ENCODE peak calls at places on chromosomes 5 and 9, in six cellular contexts. K is BJ, I is lower leg skin, H is GM12878, G is body of pancreas, B is heart left ventricle. C is an unnamed sample.
A peak's percentile ranks its signal among the peaks of the same experiment; 100 is the strongest.

GRCh38 chr5:10654566-10654965 is 90.7 kb downstream of the ANKRD33B start:
- DNase-seq in K (no peak), I (peak; percentile 39), H (no peak), G (no peak), B (no peak), C (no peak)

GRCh38 chr5:134489227-134489944 is 36.1 kb upstream of the JADE2 start:
- DNase-seq in K (no peak), I (peak; percentile 40), H (no peak), G (no peak), B (no peak), C (no peak)

GRCh38 chr9:123922911-123923310 is 7.0 kb downstream of the DENND1A start:
- DNase-seq in K (no peak), I (no peak), H (no peak), G (no peak), B (no peak), C (no peak)

GRCh38 chr5:1442222-1443144 is 2.8 kb downstream of the SLC6A3 start:
- DNase-seq in K (no peak), I (peak; percentile 74), H (no peak), G (no peak), B (no peak), C (no peak)

GRCh38 chr9:96209407-96210031 is 92.5 kb downstream of the HSD17B3 start:
- DNase-seq in K (peak; percentile 23), I (peak; percentile 83), H (no peak), G (no peak), B (no peak), C (no peak)

GRCh38 chr9:33718987-33719386 is 76.4 kb upstream of the PRSS3 start:
- DNase-seq in K (no peak), I (no peak), H (no peak), G (no peak), B (peak; percentile 34), C (no peak)

GRCh38 chr9:76162751-76163500 is 231.3 kb downstream of the RFK start:
- DNase-seq in K (no peak), I (no peak), H (no peak), G (no peak), B (peak; percentile 29), C (no peak)

GRCh38 chr5:95900383-95900958 is 61.2 kb downstream of the ELL2 start:
- DNase-seq in K (peak; percentile 13), I (no peak), H (no peak), G (peak; percentile 64), B (peak; percentile 39), C (no peak)

GRCh38 chr5:139684881-139685749 is 37.0 kb downstream of the CXXC5 start:
- DNase-seq in K (no peak), I (no peak), H (no peak), G (peak; percentile 94), B (peak; percentile 77), C (no peak)

GRCh38 chr5:139745121-139745799 is 50.3 kb upstream of the PSD2 start:
- DNase-seq in K (peak; percentile 41), I (peak; percentile 92), H (no peak), G (peak; percentile 32), B (peak; percentile 57), C (peak; percentile 95)

GRCh38 chr9:69470186-69470977 is 145.4 kb downstream of the ENTREP1 start:
- DNase-seq in K (no peak), I (no peak), H (no peak), G (no peak), B (no peak), C (peak; percentile 49)

GRCh38 chr5:170341545-170341944 is 44.0 kb upstream of the LCP2 start:
- DNase-seq in K (no peak), I (peak; percentile 15), H (no peak), G (no peak), B (no peak), C (no peak)

GRCh38 chr5:12141496-12141895 is 237.2 kb upstream of the CTNND2 start:
- DNase-seq in K (no peak), I (no peak), H (no peak), G (no peak), B (no peak), C (no peak)

GRCh38 chr5:154506716-154507080 is 28.7 kb upstream of the HAND1 start:
- DNase-seq in K (no peak), I (no peak), H (no peak), G (no peak), B (no peak), C (no peak)

GRCh38 chr5:147189109-147189424 is 45.8 kb upstream of the STK32A start:
- DNase-seq in K (no peak), I (no peak), H (no peak), G (no peak), B (no peak), C (no peak)

GRCh38 chr5:168217497-168217896 is 73.9 kb upstream of the WWC1 start:
- DNase-seq in K (no peak), I (no peak), H (no peak), G (no peak), B (no peak), C (no peak)

GRCh38 chr5:115895821-115896220 is 54.1 kb downstream of the AP3S1 start:
- DNase-seq in K (no peak), I (no peak), H (no peak), G (no peak), B (no peak), C (no peak)

GRCh38 chr5:156686816-156687215 is 163.3 kb upstream of the PPP1R2B start:
- DNase-seq in K (no peak), I (no peak), H (no peak), G (no peak), B (no peak), C (no peak)

GRCh38 chr5:124453221-124454032 is 293.0 kb downstream of the ZNF608 start:
- DNase-seq in K (peak; percentile 10), I (no peak), H (peak; percentile 83), G (no peak), B (no peak), C (no peak)

GRCh38 chr5:128258387-128258786 is 174.8 kb downstream of the SLC12A2 start:
- DNase-seq in K (no peak), I (no peak), H (no peak), G (no peak), B (no peak), C (no peak)

GRCh38 chr5:168947212-168947868 is 353.6 kb downstream of the SLIT3 start:
- DNase-seq in K (no peak), I (no peak), H (no peak), G (peak; percentile 38), B (no peak), C (no peak)

GRCh38 chr5:103587185-103587748 is 24.7 kb upstream of the NUDT12 start:
- DNase-seq in K (no peak), I (no peak), H (no peak), G (no peak), B (no peak), C (no peak)
- TF ChIP-seq CTCF in K (peak; percentile 53), I (no peak), H (peak; percentile 40), G (peak; percentile 68), B (peak; percentile 54), C (peak; percentile 69)

GRCh38 chr5:43065384-43066230 is 25.5 kb upstream of the ANXA2R start:
- DNase-seq in K (no peak), I (peak; percentile 91), H (no peak), G (peak; percentile 54), B (peak; percentile 76), C (peak; percentile 86)

GRCh38 chr5:43068037-43068436 is 27.9 kb upstream of the ANXA2R start:
- DNase-seq in K (no peak), I (no peak), H (no peak), G (no peak), B (no peak), C (peak; percentile 11)

GRCh38 chr5:43066799-43067741 is 27.0 kb upstream of the ANXA2R start:
- DNase-seq in K (no peak), I (peak; percentile 97), H (peak; percentile 74), G (peak; percentile 85), B (peak; percentile 91), C (peak; percentile 87)

GRCh38 chr5:43063731-43064171 is 23.6 kb upstream of the ANXA2R start:
- DNase-seq in K (no peak), I (peak; percentile 81), H (no peak), G (no peak), B (no peak), C (peak; percentile 68)

GRCh38 chr5:43066231-43066798 is 26.2 kb upstream of the ANXA2R start:
- DNase-seq in K (no peak), I (peak; percentile 94), H (peak; percentile 30), G (peak; percentile 70), B (peak; percentile 80), C (peak; percentile 91)
- TF ChIP-seq CTCF in K (no peak), I (no peak), H (no peak), G (no peak), B (no peak), C (no peak)

DNA sequence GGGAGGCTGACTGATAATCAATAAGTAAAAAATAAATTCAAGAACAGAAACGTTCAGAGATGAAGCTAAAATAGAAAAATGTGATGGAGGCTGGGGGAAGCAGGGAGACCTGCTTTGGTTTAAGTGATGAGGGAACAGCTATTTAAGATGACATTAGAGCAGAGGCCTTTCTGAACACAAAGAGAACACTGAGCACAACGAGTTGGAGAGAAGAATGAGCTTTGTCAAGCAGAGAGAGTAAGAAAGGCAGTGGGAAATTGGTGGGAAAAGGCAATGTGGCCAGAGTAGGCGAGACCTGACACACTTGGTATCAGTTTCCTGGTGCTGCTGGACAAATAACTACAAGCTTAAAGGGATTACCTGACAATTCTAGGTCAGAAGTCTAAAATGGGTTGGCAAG is 20.0 kb downstream of the AUH start:
- DNase-seq in K (no peak), I (no peak), H (no peak), G (no peak), B (no peak), C (no peak)
- TF ChIP-seq CTCF in K (no peak), I (no peak), H (no peak), G (no peak), B (no peak), C (no peak)

GRCh38 chr9:121328476-121328875 is 41.6 kb downstream of the STOM start:
- DNase-seq in K (no peak), I (no peak), H (no peak), G (no peak), B (no peak), C (no peak)

GRCh38 chr9:121331549-121331948 is 38.5 kb downstream of the STOM start:
- DNase-seq in K (no peak), I (no peak), H (no peak), G (no peak), B (no peak), C (no peak)

GRCh38 chr9:121333950-121334773 is 35.9 kb downstream of the STOM start:
- DNase-seq in K (no peak), I (no peak), H (no peak), G (no peak), B (no peak), C (no peak)

GRCh38 chr9:121328876-121329681 is 41.0 kb downstream of the STOM start:
- DNase-seq in K (no peak), I (no peak), H (no peak), G (no peak), B (no peak), C (no peak)

GRCh38 chr9:121331992-121332685 is 37.9 kb downstream of the STOM start:
- DNase-seq in K (peak; percentile 21), I (no peak), H (no peak), G (no peak), B (no peak), C (no peak)
- TF ChIP-seq CTCF in K (peak; percentile 65), I (no peak), H (no peak), G (peak; percentile 4), B (peak; percentile 40), C (peak; percentile 32)

DNA sequence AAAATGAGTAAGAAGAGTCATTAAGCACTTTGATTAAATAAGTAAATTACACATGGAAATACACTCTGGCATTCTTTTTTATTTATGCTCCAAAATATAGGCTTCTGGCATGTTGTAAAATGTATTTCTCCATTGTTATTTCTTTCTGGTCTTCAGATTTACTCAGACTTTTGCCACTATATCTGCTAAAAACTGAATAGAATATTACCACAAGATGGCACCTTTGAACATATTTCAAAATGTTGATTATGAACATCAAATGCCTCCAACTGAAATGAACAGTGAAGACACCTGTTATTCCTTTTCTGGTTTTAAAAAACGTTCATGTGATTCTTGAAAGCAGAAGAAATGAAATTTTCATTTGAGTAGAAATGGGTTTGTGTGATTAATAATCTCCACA is 23.6 kb downstream of the TYRP1 start:
- DNase-seq in K (no peak), I (no peak), H (no peak), G (no peak), B (no peak), C (no peak)
- TF ChIP-seq CTCF in K (no peak), I (no peak), H (peak; percentile 23), G (peak; percentile 7), B (peak; percentile 25), C (peak; percentile 44)

C was measured in osteocyte.